ENCODE peak calls at places on chromosomes 12 and 14, in nine cellular contexts. I, E, Y, Z, L, R, N, O and P are unnamed samples.

GRCh38 chr12:105462336-105462735 is 131.8 kb downstream of the C12orf75 start:
- DNase-seq in I (no peak), E (no peak), Y (no peak), Z (no peak), L (no peak), R (no peak), N (no peak), O (no peak), P (no peak)

GRCh38 chr12:116878567-116879508 is 2.4 kb downstream of the HRK start:
- DNase-seq in I (no peak), E (peak; percentile 71), Y (no peak), Z (peak; percentile 69), L (no peak), R (no peak), N (no peak), O (no peak), P (no peak)

GRCh38 chr14:76257842-76258397 is 106.2 kb downstream of the GPATCH2L start:
- DNase-seq in I (no peak), E (no peak), Y (no peak), Z (no peak), L (no peak), R (no peak), N (no peak), O (no peak), P (no peak)

GRCh38 chr12:75457191-75457590 is 23.4 kb upstream of the GLIPR1 start:
- DNase-seq in I (no peak), E (no peak), Y (no peak), Z (no peak), L (no peak), R (no peak), N (no peak), O (no peak), P (no peak)

GRCh38 chr12:47905313-47905730 is 528 bp upstream of the VDR start:
- DNase-seq in I (no peak), E (no peak), Y (peak; percentile 69), Z (peak; percentile 84), L (peak; percentile 53), R (peak; percentile 91), N (peak; percentile 69), O (no peak), P (no peak)

GRCh38 chr12:1357171-1357570 is 237.2 kb downstream of the FBXL14 start:
- DNase-seq in I (no peak), E (no peak), Y (no peak), Z (no peak), L (no peak), R (no peak), N (no peak), O (no peak), P (no peak)

GRCh38 chr14:74582910-74583581 is 29.0 kb downstream of the LTBP2 start:
- DNase-seq in I (peak; percentile 73), E (no peak), Y (peak; percentile 57), Z (no peak), L (no peak), R (peak; percentile 51), N (peak; percentile 55), O (no peak), P (no peak)

GRCh38 chr12:127239781-127240180 is 1027.2 kb upstream of the TMEM132C start:
- DNase-seq in I (no peak), E (no peak), Y (no peak), Z (no peak), L (no peak), R (no peak), N (no peak), O (no peak), P (no peak)

GRCh38 chr12:65962921-65963883 is 138.9 kb downstream of the HMGA2 start:
- DNase-seq in I (peak; percentile 85), E (peak; percentile 77), Y (no peak), Z (peak; percentile 21), L (no peak), R (no peak), N (no peak), O (peak; percentile 57), P (no peak)

GRCh38 chr12:132354211-132354981 is 25.0 kb upstream of the GALNT9 start:
- DNase-seq in I (no peak), E (no peak), Y (no peak), Z (no peak), L (no peak), R (peak; percentile 61), N (no peak), O (no peak), P (no peak)

GRCh38 chr14:89833120-89833521 is 121.4 kb downstream of the EFCAB11 start:
- DNase-seq in I (peak; percentile 28), E (no peak), Y (no peak), Z (no peak), L (no peak), R (no peak), N (no peak), O (no peak), P (no peak)

GRCh38 chr14:102197317-102197850 is 57.7 kb downstream of the WDR20 start:
- DNase-seq in I (no peak), E (no peak), Y (no peak), Z (no peak), L (no peak), R (no peak), N (no peak), O (no peak), P (no peak)
- TF ChIP-seq POLR2AphosphoS5 in I (no peak), E (no peak), Y (no peak), Z (no peak), L (no peak), R (peak; percentile 25), N (no peak), O (no peak), P (no peak)

DNA sequence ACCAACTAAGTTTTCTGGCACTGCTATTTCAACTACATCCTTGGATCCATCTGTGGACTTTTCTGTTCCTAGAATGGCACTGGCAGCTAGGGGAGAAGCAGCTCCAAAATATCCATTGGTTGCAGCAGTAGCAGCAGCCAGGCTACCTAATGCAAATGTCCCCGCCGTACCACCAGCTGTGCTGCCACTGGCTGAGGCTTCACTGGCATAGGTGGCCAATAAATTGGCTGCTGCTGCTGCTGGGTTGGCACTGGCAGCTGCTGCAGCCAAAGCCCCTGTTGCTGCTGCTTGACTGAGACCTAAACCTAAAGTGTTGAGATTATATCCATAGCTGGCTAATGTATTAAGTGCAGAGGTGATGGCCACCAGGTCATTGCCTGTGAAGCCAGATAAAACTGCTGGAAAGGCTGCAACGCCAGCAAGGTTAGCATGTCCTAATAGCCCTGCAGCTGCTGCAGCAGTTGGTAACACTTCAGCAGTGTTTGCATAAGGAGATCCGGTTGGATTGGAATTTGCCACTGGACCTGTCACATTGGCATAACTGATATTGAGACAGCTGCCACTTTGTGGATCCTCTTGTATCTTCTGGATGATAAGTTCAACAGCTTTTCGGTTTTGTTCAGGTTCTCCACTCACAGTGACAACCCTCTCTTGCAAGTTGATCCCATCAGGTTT is 149.5 kb downstream of the NOVA1 start:
- DNase-seq in I (no peak), E (no peak), Y (no peak), Z (no peak), L (no peak), R (peak; percentile 66), N (no peak), O (no peak), P (no peak)
- H3K9me3 ChIP-seq in I (no peaks in the 10 kb centered on the region), E (no peaks in the 10 kb centered on the region), Y (no peaks in the 10 kb centered on the region), Z (no peaks in the 10 kb centered on the region), L (no peaks in the 10 kb centered on the region), R (no peaks in the 10 kb centered on the region), N (no peaks in the 10 kb centered on the region), O (peaks cover 19% of the 10 kb centered on the region), P (no peaks in the 10 kb centered on the region)

DNA sequence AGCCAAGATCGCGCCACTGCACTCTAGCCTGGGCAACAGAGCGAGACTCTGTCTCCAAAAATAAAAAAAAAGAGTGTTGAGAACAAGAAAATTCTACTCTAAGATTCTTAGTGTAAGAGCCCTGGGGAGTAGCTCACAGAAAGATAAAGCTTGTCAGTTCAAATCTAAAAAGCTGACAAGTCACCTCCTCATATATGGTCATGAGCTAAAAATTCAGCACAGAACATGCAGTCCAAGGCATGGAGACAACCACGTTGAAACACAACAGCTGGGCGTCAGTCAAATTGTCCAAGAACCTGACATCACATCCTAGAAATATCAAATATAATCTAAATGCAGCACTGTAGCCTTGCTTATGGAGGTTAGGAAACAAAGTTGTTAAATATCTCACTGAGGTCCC is 47.8 kb downstream of the CLIP1 start:
- DNase-seq in I (no peak), E (no peak), Y (no peak), Z (no peak), L (no peak), R (no peak), N (no peak), O (no peak), P (no peak)
- TF ChIP-seq POLR2AphosphoS5 in I (no peak), E (no peak), Y (peak; percentile 41), Z (peak; percentile 46), L (no peak), R (peak; percentile 10), N (peak; percentile 11), O (no peak), P (no peak)

GRCh38 chr14:106269029-106269428 is 742.6 kb downstream of the TMEM121 start:
- DNase-seq in I (no peak), E (no peak), Y (no peak), Z (no peak), L (no peak), R (no peak), N (no peak), O (no peak), P (no peak)

GRCh38 chr14:106268013-106268727 is 741.8 kb downstream of the TMEM121 start:
- DNase-seq in I (no peak), E (no peak), Y (no peak), Z (peak; percentile 48), L (no peak), R (peak; percentile 87), N (peak; percentile 55), O (no peak), P (no peak)

DNA sequence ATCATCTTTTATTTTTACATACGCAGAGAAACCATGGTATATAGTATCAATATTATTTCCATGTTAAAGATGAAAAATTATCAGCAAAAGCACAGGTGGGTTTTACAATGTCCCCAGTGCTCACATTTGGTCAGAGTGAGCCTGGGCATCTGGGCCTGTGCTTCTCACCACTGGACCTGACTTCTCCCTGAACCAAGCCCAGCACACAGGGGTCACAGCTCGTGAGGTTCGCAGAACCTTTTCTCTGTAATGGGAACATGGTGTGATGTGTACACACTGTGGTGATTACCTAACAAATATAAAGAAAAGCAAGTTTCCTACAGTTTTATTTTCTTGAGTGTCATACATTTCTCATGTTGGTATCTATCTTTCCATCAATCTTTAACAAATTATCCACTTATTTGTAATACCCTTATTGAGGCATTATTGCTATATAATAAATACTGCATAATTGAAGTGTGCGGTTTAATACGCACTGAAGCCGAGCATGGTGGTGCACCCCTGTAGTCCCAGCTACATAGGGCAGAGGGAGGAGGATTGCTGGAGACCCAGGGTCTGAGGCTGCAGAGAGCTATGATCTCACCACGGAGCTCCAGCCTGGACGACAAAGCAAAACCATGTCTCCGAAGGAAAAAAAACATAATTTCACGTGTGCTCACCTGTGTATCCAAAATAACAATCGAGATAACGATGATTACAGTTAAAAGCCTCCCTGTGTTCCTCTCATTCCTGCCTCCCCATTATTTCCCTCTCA is 743.2 kb downstream of the TMEM121 start:
- DNase-seq in I (no peak), E (no peak), Y (no peak), Z (no peak), L (no peak), R (no peak), N (no peak), O (no peak), P (no peak)
- H3K9me3 ChIP-seq in I (peaks cover 5% of the 10 kb centered on the region), E (peaks cover 55% of the 10 kb centered on the region), Y (no peaks in the 10 kb centered on the region), Z (no peaks in the 10 kb centered on the region), L (no peaks in the 10 kb centered on the region), R (no peaks in the 10 kb centered on the region), N (no peaks in the 10 kb centered on the region), O (peaks cover 10% of the 10 kb centered on the region), P (no peaks in the 10 kb centered on the region)

GRCh38 chr14:88562831-88563686 is at the start of gene ZC3H14:
- DNase-seq in I (peak; percentile 93), E (peak; percentile 92), Y (peak; percentile 90), Z (peak; percentile 89), L (peak; percentile 73), R (peak; percentile 95), N (peak; percentile 84), O (peak; percentile 68), P (no peak)
- TF ChIP-seq POLR2AphosphoS5 in I (no peak), E (peak; percentile 86), Y (peak; percentile 80), Z (peak; percentile 91), L (peak; percentile 81), R (peak; percentile 85), N (peak; percentile 93), O (peak; percentile 87), P (peak; percentile 83)